ENCODE peak calls at places on chromosomes 6 and 20, in five cellular contexts. I, T, U, P and H are unnamed samples. For H3K4me1, the result is how much of the 10 kb centered on the place peaks cover.

GRCh38 chr20:48148020-48148419 is 362.7 kb upstream of the SULF2 start:
- DNase-seq in U (no peak), P (no peak), I (no peak), T (no peak), H (no peak)

GRCh38 chr6:100726741-100727140 is 154.4 kb downstream of the ASCC3 start:
- DNase-seq in U (no peak), I (no peak), P (no peak), T (no peak), H (no peak)

GRCh38 chr6:125985522-125985921 is 818 bp upstream of the TRMT11 start:
- DNase-seq in T (no peak), P (no peak), I (no peak), U (no peak), H (no peak)

GRCh38 chr6:156533860-156534580 is 243.2 kb upstream of the ARID1B start:
- DNase-seq in U (no peak), P (no peak), T (no peak), I (no peak), H (no peak)

GRCh38 chr20:48339147-48339985 is 488.4 kb downstream of the PREX1 start:
- DNase-seq in P (no peak), U (no peak), T (no peak), I (no peak), H (no peak)

GRCh38 chr20:63495771-63496403 is 3.0 kb downstream of the EEF1A2 start:
- DNase-seq in I (no peak), T (no peak), U (peak), P (peak), H (peak)

GRCh38 chr20:36306557-36307411 is 645 bp downstream of the DLGAP4 start:
- DNase-seq in U (peak), I (no peak), T (no peak), P (no peak), H (peak)

GRCh38 chr6:152295346-152295745 is 341.8 kb downstream of the SYNE1 start:
- DNase-seq in U (no peak), I (no peak), T (no peak), P (no peak), H (no peak)

GRCh38 chr20:63260521-63260920 is 6.3 kb upstream of the NKAIN4 start:
- DNase-seq in I (no peak), T (no peak), U (no peak), P (no peak), H (no peak)

GRCh38 chr20:51350941-51351631 is 191.4 kb downstream of the NFATC2 start:
- DNase-seq in U (no peak), I (no peak), T (no peak), P (peak), H (no peak)

GRCh38 chr6:143346004-143346403 is 104.5 kb downstream of the ADAT2 start:
- DNase-seq in I (no peak), P (no peak), U (no peak), T (no peak), H (no peak)

GRCh38 chr20:10855031-10855430 is 181.2 kb upstream of the JAG1 start:
- DNase-seq in T (no peak), U (no peak), P (no peak), I (no peak), H (no peak)

GRCh38 chr20:1426231-1426849 is 33.5 kb upstream of the FKBP1A start:
- DNase-seq in I (no peak), T (no peak), U (peak), P (no peak), H (no peak)

GRCh38 chr6:142746524-142746923 is 198.5 kb downstream of the HIVEP2 start:
- DNase-seq in P (peak), I (no peak), U (peak), T (no peak), H (no peak)

GRCh38 chr6:123074616-123075015 is 78.6 kb downstream of the CLVS2 start:
- DNase-seq in U (no peak), P (no peak), T (no peak), I (no peak), H (no peak)

GRCh38 chr20:64116016-64116415 is 8.7 kb upstream of the NPBWR2 start:
- DNase-seq in T (no peak), P (no peak), I (peak), U (no peak), H (peak)

GRCh38 chr6:117483004-117483644 is 650 bp downstream of the DCBLD1 start:
- DNase-seq in P (peak), I (peak), U (peak), T (no peak), H (peak)

GRCh38 chr20:57483287-57484050 is 41.5 kb downstream of the CTCFL start:
- DNase-seq in T (no peak), P (no peak), I (peak), U (no peak), H (no peak)

GRCh38 chr6:131317516-131317915 is 182.2 kb downstream of the AKAP7 start:
- DNase-seq in I (no peak), U (no peak), T (no peak), P (no peak), H (no peak)

GRCh38 chr20:58225490-58226200 is 2.8 kb downstream of the ANKRD60 start:
- DNase-seq in U (no peak), P (no peak), T (no peak), I (no peak), H (no peak)

GRCh38 chr20:57934007-57934805 is 224.4 kb upstream of the PMEPA1 start:
- DNase-seq in P (no peak), U (no peak), I (no peak), T (no peak), H (no peak)

GRCh38 chr6:98433325-98433724 is 401.0 kb upstream of the POU3F2 start:
- DNase-seq in T (no peak), I (no peak), P (no peak), U (no peak), H (no peak)
- H3K27ac ChIP-seq in T (no peak), I (no peak), P (no peak), U (no peak), H (no peak)

GRCh38 chr6:47169785-47170685 is 127.9 kb upstream of the ADGRF1 start:
- DNase-seq in I (no peak), U (no peak), T (no peak), P (no peak), H (no peak)

GRCh38 chr6:47163536-47163935 is 121.4 kb upstream of the ADGRF1 start:
- DNase-seq in P (no peak), U (no peak), I (no peak), T (no peak), H (no peak)

GRCh38 chr6:47165918-47166317 is 123.8 kb upstream of the ADGRF1 start:
- DNase-seq in U (no peak), P (no peak), I (no peak), T (no peak), H (no peak)

GRCh38 chr6:47164877-47165276 is 122.7 kb upstream of the ADGRF1 start:
- DNase-seq in U (no peak), I (no peak), T (no peak), P (no peak), H (no peak)

GRCh38 chr6:47168176-47168575 is 126.0 kb upstream of the ADGRF1 start:
- DNase-seq in I (no peak), U (no peak), P (no peak), T (peak), H (peak)
- H3K4me1 ChIP-seq in I (under half), U (under half), P (under half), T (under half), H (under half)

GRCh38 chr6:2733736-2734480 is 16.8 kb downstream of the MYLK4 start:
- DNase-seq in T (no peak), P (no peak), I (no peak), U (no peak), H (peak)

GRCh38 chr6:2732503-2733089 is 18.1 kb downstream of the MYLK4 start:
- DNase-seq in I (no peak), T (no peak), U (no peak), P (no peak), H (peak)

GRCh38 chr6:2734517-2735076 is 16.1 kb downstream of the MYLK4 start:
- DNase-seq in I (no peak), T (no peak), P (no peak), U (no peak), H (no peak)

GRCh38 chr6:2731281-2731909 is 19.3 kb downstream of the MYLK4 start:
- DNase-seq in T (no peak), P (no peak), U (no peak), I (no peak), H (no peak)

GRCh38 chr6:2733324-2733723 is 17.4 kb downstream of the MYLK4 start:
- DNase-seq in I (no peak), P (no peak), U (no peak), T (no peak), H (peak)
- TF ChIP-seq POLR2AphosphoS5 in I (no peak), P (no peak), U (no peak), T (no peak), H (no peak)

GRCh38 chr6:111714403-111715270 is 109.0 kb upstream of the TRAF3IP2 start:
- DNase-seq in T (no peak), P (no peak), U (no peak), I (no peak), H (no peak)

GRCh38 chr6:111717621-111718020 is 111.9 kb upstream of the TRAF3IP2 start:
- DNase-seq in U (no peak), P (no peak), I (no peak), T (no peak), H (no peak)

GRCh38 chr6:111715321-111715720 is 109.6 kb upstream of the TRAF3IP2 start:
- DNase-seq in T (no peak), P (no peak), U (no peak), I (no peak), H (no peak)

GRCh38 chr6:111718326-111718725 is 112.6 kb upstream of the TRAF3IP2 start:
- DNase-seq in U (no peak), I (no peak), P (no peak), T (no peak), H (no peak)

DNA sequence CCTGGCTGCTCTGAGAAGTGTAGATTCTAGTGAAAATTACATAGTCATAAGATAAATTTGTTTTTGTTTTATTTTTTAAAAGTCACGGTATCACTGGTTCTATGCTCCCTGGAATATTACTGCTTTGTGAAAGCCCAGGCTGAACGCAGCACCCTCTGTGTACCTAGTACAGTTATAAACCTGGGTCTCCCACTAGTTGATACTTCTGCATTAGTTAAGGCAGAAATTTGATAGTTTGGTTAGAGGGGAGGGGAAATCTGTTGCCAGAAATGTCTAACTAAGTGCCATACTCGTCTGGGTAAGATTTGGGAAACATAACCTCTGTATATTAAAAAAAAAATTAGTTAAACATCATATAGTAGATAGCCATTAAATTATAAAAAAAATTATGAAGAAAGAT is 110.6 kb upstream of the TRAF3IP2 start:
- DNase-seq in I (no peak), U (no peak), T (no peak), P (no peak), H (no peak)
- H3K27ac ChIP-seq in I (no peak), U (no peak), T (no peak), P (no peak), H (no peak)

GRCh38 chr20:53944796-53945195 is 125.6 kb downstream of the BCAS1 start:
- DNase-seq in P (no peak), U (no peak), T (no peak), I (no peak), H (no peak)
- H3K4me1 ChIP-seq in P (under half), U (under half), T (half or more), I (under half), H (half or more)

GRCh38 chr6:25963426-25964123 is 973 bp downstream of the TRIM38 start:
- DNase-seq in T (no peak), U (no peak), P (peak), I (no peak), H (no peak)
- TF ChIP-seq POLR2AphosphoS5 in T (no peak), U (no peak), P (no peak), I (no peak), H (no peak)